ENCODE peak calls at places on chromosomes 5 and 9, in four cellular contexts. Y is CD4-positive, alpha-beta T cell; L is cardiac muscle cell; U is endothelial cell. G is an unnamed sample.

GRCh38 chr5:56434986-56435385 is 201.9 kb upstream of the ANKRD55 start:
- DNase-seq in Y (no peak), L (no peak), U (no peak), G (no peak)

GRCh38 chr9:20988916-20989315 is 42.5 kb downstream of the HACD4 start:
- DNase-seq in Y (no peak), L (peak), U (no peak), G (no peak)

GRCh38 chr5:84383816-84384603 is 670 bp downstream of the EDIL3 start:
- DNase-seq in Y (no peak), L (peak), U (peak), G (no peak)

GRCh38 chr5:160438316-160439204 is 16.9 kb downstream of the PTTG1 start:
- DNase-seq in Y (peak), L (peak), U (peak), G (no peak)

GRCh38 chr5:149750596-149750995 is 20.5 kb downstream of the PPARGC1B start:
- DNase-seq in Y (no peak), L (no peak), U (no peak), G (no peak)

GRCh38 chr9:130935660-130936271 is 3.3 kb downstream of the FIBCD1 start:
- DNase-seq in Y (no peak), L (no peak), U (no peak), G (no peak)

GRCh38 chr5:177596775-177597238 is 3.1 kb upstream of the B4GALT7 start:
- DNase-seq in Y (no peak), L (no peak), U (no peak), G (no peak)

GRCh38 chr9:97900103-97900737 is 22.1 kb downstream of the TRMO start:
- DNase-seq in Y (no peak), L (peak), U (no peak), G (no peak)

GRCh38 chr5:123007292-123007691 is 29.2 kb downstream of the PPIC start:
- DNase-seq in Y (no peak), L (no peak), U (no peak), G (no peak)

GRCh38 chr5:57277085-57277484 is 103.2 kb downstream of the GPBP1 start:
- DNase-seq in Y (no peak), L (peak), U (no peak), G (no peak)

GRCh38 chr5:119285070-119285916 is 70.5 kb upstream of the TNFAIP8 start:
- DNase-seq in Y (no peak), L (peak), U (no peak), G (no peak)

GRCh38 chr9:125495137-125496119 is 211.6 kb downstream of the MAPKAP1 start:
- DNase-seq in Y (no peak), L (no peak), U (no peak), G (no peak)

GRCh38 chr9:131394464-131395026 is 659 bp downstream of the PRRC2B start:
- DNase-seq in Y (peak), L (peak), U (peak), G (no peak)

GRCh38 chr5:71887680-71888079 is 168.6 kb downstream of the CARTPT start:
- DNase-seq in Y (no peak), L (peak), U (no peak), G (peak)

GRCh38 chr5:80960531-80961375 is 590 bp downstream of the RASGRF2 start:
- DNase-seq in Y (peak), L (peak), U (peak), G (no peak)
- TF ChIP-seq CTCF in Y (no peak), L (no peak), U (no peak), G (no peak)

GRCh38 chr5:135120951-135121350 is 86.9 kb upstream of the PITX1 start:
- DNase-seq in Y (no peak), L (no peak), U (peak), G (no peak)
- TF ChIP-seq CTCF in Y (no peak), L (no peak), U (no peak), G (no peak)

DNA sequence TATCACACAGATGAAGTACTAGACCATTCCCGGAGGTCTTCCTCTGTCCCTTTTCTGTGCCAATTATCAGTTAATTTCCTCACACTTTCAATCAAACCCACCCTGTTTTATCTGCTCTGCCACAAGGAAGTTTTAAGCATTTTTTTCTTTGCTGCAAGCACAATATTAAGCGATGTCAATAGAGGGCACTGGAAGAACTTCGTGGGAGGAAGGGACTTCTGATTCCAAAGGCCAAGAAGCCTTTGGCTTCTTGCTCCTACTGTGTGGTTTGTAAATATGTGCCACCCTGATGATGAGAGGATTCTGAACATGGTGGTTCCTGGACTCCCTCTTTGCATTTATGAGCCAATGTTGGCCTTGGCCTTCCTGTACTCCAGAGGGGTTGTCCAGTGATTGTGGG is 1712.5 kb upstream of the C9orf72 start:
- DNase-seq in Y (no peak), L (peak), U (no peak), G (no peak)
- TF ChIP-seq CTCF in Y (no peak), L (no peak), U (no peak), G (no peak)

DNA sequence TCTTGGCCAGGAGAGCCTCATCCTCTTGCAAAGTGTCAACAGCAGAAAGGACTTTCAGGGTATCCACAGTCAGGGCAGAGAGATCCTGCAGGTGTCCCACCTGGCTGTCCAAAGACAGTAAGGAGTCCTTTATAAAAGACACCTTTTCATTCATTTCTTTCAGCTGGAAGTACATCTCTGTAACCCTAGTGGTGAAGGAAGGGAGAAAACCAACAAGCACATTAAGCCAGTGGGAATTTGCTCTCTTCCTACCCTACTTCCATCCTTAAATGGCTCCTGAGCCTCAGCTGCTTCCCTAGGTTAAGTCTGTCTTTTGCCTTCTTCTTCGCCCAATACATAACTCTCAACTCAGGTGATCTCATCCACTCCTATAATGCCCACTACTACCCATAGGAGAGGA is 124.8 kb downstream of the TRPM6 start:
- DNase-seq in Y (no peak), L (no peak), U (no peak), G (no peak)
- TF ChIP-seq CTCF in Y (no peak), L (no peak), U (peak), G (no peak)

DNA sequence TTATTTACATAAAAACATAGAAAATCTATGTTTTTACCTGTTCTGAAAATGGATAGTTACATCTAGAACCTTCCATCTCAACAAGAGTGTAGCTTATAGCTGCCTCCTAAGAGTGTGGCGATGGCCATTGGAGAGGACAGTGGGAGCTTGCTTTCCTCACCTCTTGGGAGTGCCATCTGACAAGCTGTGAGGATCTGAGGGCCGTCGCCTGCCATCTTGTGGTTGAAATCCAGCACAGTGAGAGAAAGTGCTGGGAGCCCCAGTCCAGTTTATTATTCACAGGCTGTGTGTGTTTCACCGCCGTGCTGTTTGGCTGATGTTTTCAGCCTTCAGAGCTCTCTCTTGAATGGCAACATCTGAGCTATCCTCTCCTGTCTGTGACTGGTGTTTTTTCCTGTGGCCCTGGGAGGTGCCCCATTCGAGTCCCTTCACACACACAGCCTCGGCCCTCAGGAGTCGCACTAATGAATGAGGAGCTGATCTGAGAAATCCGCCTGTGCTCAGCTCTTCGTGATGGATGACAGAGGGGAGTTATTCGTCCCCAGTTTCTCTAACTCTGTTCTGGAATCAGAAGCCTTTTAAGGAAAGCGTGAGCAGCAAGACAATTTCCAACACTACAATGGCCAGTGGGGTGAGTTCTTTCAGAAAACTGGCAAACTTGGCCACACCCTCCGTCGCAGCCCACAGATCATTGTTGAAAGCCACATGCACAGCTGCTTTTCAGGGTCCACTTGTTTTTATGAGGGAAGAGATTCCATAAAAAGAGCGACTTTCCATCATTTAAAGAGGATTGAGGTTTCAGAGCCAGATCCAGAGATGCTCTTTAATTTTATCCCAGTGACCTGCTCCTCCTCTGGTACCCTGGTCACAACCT is 170.3 kb downstream of the PDZD2 start:
- DNase-seq in Y (peak), L (peak), U (peak), G (no peak)
- TF ChIP-seq CTCF in Y (peak), L (peak), U (no peak), G (peak)

GRCh38 chr5:32916648-32917047 is 205.5 kb downstream of the NPR3 start:
- DNase-seq in Y (no peak), L (peak), U (no peak), G (no peak)
- TF ChIP-seq CTCF in Y (no peak), L (peak), U (no peak), G (peak)

G was measured in retinal pigment epithelial cell.